ENCODE peak calls at places on chromosomes 4 and X, in six cellular contexts. N is GM12865, A is foreskin fibroblast, H is AG04449, F is NB4, D is left lung. M is an unnamed sample.

GRCh38 chr4:53786632-53787031 is 195.3 kb upstream of the LNX1 start:
- DNase-seq in A (peak), D (no peak), H (peak), N (no peak), F (no peak), M (no peak)

GRCh38 chr4:181646864-181647263 is 596.3 kb upstream of the TENM3 start:
- DNase-seq in F (no peak), N (no peak), D (no peak), A (no peak), H (no peak), M (no peak)

GRCh38 chrX:7083021-7083420 is 64.5 kb upstream of the STS start:
- DNase-seq in F (no peak), N (peak), A (no peak), H (no peak), D (no peak), M (no peak)

GRCh38 chrX:100650841-100651240 is 6.8 kb downstream of the SRPX2 start:
- DNase-seq in H (no peak), D (no peak), F (no peak), N (no peak), A (no peak), M (peak)

GRCh38 chr4:95701500-95701899 is 138.4 kb upstream of the PDHA2 start:
- DNase-seq in N (no peak), A (no peak), H (no peak), D (no peak), F (no peak), M (peak)

GRCh38 chr4:95362906-95363578 is 185.7 kb downstream of the UNC5C start:
- DNase-seq in D (no peak), F (peak), N (peak), A (no peak), H (no peak), M (no peak)

GRCh38 chr4:128946929-128947328 is 137.4 kb downstream of the JADE1 start:
- DNase-seq in F (no peak), A (no peak), N (no peak), H (no peak), D (no peak), M (no peak)

GRCh38 chrX:41014776-41015175 is 70.5 kb upstream of the USP9X start:
- DNase-seq in A (no peak), D (no peak), H (no peak), F (peak), N (no peak), M (no peak)

GRCh38 chr4:1406416-1406945 is at the start of gene NKX1-1:
- DNase-seq in A (no peak), N (no peak), H (no peak), F (no peak), D (peak), M (no peak)

GRCh38 chr4:26141916-26142638 is 178.7 kb upstream of the RBPJ start:
- DNase-seq in D (no peak), F (peak), N (peak), A (peak), H (no peak), M (no peak)

GRCh38 chr4:123415977-123416376 is 19.4 kb downstream of the SPRY1 start:
- DNase-seq in N (no peak), D (no peak), H (peak), F (peak), A (peak), M (no peak)

GRCh38 chrX:78658851-78659744 is at the start of gene RTL3:
- DNase-seq in A (peak), D (no peak), H (peak), N (peak), F (peak), M (no peak)
- H3K4me3 ChIP-seq in A (no peak), D (no peak), H (no peak), N (no peak), F (no peak), M (no peak)

GRCh38 chrX:123971963-123972362 is 10.5 kb downstream of the STAG2 start:
- DNase-seq in D (no peak), N (no peak), H (no peak), A (no peak), F (peak), M (no peak)

GRCh38 chrX:123975180-123975579 is 13.7 kb downstream of the STAG2 start:
- DNase-seq in F (peak), N (no peak), H (no peak), A (no peak), D (no peak), M (no peak)

GRCh38 chrX:123976671-123977316 is 15.3 kb downstream of the STAG2 start:
- DNase-seq in D (no peak), A (no peak), H (no peak), F (peak), N (no peak), M (no peak)
- TF ChIP-seq CTCF in D (peak), A (no peak), H (no peak), F (no peak), N (no peak), M (peak)

GRCh38 chr4:186806679-186807078 is 83.0 kb upstream of the FAT1 start:
- DNase-seq in F (no peak), H (no peak), A (no peak), D (no peak), N (no peak), M (no peak)

GRCh38 chr4:186808635-186809018 is 85.0 kb upstream of the FAT1 start:
- DNase-seq in D (peak), N (no peak), A (peak), F (peak), H (no peak), M (no peak)

GRCh38 chr4:186809070-186809469 is 85.4 kb upstream of the FAT1 start:
- DNase-seq in A (no peak), H (no peak), D (no peak), F (no peak), N (no peak), M (no peak)

GRCh38 chr4:186807131-186807530 is 83.5 kb upstream of the FAT1 start:
- DNase-seq in H (no peak), D (no peak), F (no peak), A (no peak), N (no peak), M (no peak)

DNA sequence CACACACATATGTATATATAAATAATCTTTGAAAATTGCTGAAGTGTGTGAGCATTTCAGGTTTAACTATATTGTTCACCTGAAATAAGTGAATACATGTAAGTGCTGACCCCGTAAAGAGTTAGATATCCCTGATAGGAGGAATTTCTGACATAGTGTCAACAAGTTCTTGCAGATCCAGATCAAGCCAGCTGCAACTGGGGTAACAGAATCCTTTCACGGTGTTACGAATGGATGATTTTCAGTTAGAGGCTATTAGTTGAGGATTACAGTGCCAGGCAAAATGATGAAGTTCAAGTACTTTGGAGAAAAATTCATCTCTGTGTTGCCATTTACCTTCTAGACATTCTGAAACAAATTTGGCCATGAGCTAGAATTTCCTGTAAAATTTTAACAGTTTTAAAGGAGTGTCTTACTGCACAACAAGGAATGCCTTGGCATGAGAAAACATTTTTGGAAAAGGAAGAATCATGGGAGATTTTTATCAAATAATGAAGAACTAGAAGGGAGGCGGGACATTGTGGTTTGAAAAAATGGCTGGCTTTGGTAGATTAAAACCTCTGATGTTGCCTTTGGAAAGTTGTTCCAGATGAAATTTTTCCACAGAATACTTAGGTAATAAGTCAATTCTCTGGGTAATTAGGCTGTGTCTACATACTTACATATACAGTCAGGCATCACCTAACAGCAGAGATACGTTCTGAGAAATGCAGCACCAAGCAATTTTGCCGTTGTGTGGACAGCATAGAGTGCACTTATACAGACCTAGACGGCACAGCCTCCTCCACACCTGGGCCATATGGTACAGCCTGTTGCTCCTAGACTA is 84.4 kb upstream of the FAT1 start:
- DNase-seq in A (no peak), D (no peak), N (no peak), H (no peak), F (no peak), M (no peak)
- H3K4me3 ChIP-seq in A (no peak), D (no peak), N (no peak), H (no peak), F (no peak), M (no peak)

DNA sequence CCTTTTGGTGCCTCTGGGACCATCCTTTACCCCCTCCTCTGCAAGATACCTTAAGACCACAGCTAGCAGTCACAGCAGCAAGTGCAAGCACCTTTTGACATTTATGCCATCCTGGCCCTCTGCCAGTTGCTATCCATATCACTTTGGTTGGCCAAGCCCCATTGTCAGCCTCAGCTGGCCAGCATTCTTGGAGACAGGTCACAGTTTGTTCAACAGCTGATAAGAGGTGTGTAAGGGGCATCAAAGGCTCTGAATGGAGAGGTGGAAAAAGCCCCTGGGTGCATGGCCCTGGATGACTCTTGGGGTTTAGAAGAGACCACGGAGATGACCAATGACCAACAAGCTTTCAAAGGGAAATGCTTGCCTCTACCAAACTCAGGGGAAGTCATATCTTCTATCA is 133.6 kb upstream of the MAMLD1 start:
- DNase-seq in N (no peak), A (no peak), F (no peak), D (no peak), H (no peak), M (no peak)
- TF ChIP-seq CTCF in N (no peak), A (no peak), F (no peak), D (no peak), H (no peak), M (no peak)

DNA sequence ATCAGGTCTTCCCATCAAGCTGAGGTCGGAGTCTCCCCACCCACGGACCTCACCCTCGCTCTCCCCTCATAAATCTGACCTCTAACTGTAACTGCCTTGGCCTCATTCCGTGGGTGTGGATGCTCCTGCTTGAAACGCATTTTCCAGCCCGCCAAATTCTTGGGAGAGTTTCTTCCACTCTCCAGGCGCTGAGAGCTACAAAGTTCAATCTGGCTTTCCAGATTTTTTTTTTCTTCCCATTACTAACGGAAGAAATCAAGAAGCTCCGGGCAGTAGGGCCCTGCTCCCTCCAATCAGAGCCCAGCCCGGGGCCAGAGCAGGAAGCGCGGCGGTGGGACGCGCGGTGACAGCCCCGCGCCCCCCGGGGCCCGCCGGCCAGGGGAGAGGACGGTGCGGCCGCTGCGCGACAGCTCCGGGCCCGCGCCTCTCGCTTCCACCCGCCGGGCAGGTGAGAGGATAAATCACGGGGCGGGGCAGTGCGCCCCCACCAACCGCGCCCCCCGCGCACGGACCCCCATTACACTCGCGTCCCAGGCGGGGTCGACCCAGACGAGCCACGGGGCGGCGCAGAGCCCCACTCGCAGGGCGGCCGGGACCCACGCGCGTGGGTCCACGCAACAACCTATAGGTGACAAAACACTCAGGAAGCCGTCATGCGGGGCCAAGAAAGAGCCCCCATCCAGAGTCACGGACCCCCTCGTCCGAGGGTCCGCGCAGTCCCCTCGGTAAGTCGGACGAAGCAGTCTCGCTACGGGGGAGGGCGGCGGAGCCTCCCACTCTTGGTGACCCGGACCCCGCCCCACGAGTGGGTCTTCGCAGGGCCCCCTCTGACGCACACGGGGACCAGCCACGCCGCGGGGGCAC is 916 bp downstream of the AFAP1 start:
- DNase-seq in D (no peak), A (no peak), H (no peak), N (no peak), F (no peak), M (no peak)
- H3K4me3 ChIP-seq in D (peak), A (peak), H (peak), N (no peak), F (no peak), M (peak)

GRCh38 chrX:11745881-11746280 is 12.2 kb upstream of the MSL3 start:
- DNase-seq in N (no peak), H (no peak), F (no peak), D (no peak), A (no peak), M (no peak)
- TF ChIP-seq CTCF in N (no peak), H (no peak), F (no peak), D (no peak), A (no peak), M (no peak)

GRCh38 chrX:102930990-102931756 is 5.9 kb upstream of the RAB40AL start:
- DNase-seq in D (no peak), H (no peak), N (no peak), F (no peak), A (peak), M (no peak)

DNA sequence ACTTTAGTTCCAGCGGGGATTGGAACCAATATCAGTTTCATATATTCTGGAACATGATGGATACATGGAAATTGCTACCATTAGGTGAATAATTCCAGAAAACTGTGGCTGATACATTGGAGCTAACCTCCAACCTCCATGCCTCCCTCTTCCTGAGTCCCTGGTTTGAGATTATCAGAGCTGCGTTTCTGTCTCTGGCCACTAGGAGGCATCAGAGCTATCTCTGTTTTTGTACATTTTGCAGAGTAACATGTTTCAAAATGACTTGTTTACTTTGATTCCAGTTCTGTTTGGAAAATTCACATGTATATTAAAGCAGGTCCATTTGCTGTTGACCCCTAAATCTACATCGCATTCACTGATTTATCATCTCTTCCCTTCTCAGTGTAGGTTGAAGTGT is 2.4 kb upstream of the RAB40AL start:
- DNase-seq in D (no peak), F (peak), N (peak), A (no peak), H (no peak), M (no peak)
- H3K4me3 ChIP-seq in D (no peak), F (no peak), N (no peak), A (no peak), H (no peak), M (no peak)

DNA sequence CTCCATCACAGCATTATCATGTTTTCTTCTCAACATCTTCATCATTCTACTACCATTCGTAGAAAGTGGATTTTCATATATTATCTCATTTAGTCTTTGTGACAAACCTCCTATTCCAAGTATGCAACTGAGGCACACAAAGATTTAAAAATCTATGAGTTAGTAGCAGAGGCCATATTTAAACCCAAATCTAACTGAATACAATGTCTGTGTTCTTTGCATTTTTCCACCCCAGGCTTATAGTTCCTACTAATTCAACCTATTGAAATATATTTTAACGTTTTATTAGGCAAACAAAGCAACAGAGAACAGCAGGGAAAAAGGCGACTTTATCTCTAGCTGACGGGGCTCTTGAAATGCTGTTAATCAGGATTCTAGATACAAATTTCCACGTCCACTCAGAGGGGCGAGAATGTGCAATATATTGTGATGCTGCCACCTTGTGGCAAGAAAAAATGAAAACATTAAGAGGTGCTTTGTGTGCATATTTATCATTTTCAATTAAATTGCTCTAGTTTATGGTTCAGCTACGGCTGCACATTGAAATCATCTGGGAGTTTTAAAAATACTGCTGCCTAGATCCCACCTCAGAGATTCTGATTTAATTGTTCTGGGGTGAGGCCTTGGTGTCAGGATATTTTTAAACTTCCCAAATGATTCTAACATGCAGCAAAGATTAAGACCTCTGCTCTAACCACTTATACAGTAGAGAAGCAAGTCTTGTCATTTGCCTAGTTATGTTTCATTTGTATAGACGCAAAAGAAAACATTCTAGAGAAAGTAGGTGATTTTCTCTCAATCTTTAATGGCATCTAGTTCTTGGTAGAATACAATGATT is 315.9 kb downstream of the MAPK10 start:
- DNase-seq in F (peak), D (no peak), H (no peak), A (peak), N (peak), M (no peak)
- TF ChIP-seq CTCF in F (peak), D (peak), H (peak), A (peak), N (peak), M (peak)

M was measured in epithelial cell of proximal tubule.